ENCODE peak calls at places on chromosomes 16 and 17, in four cellular contexts. One of them, this sample, is unnamed.

GRCh38 chr16:12462690-12463646 is 340.7 kb downstream of the CPPED1 start:
- DNase-seq in prostate gland: no peak
- DNase-seq in upper lobe of left lung: no peak
- DNase-seq in Peyer's patch: no peak
- DNase-seq in this sample: no peak

GRCh38 chr17:48624544-48625501 is 1.3 kb downstream of the HOXB9 start:
- DNase-seq in prostate gland: no peak
- DNase-seq in upper lobe of left lung: peak
- DNase-seq in Peyer's patch: no peak
- DNase-seq in this sample: no peak

GRCh38 chr17:40063915-40064531 is 1.3 kb downstream of the THRA start:
- DNase-seq in upper lobe of left lung: no peak
- DNase-seq in prostate gland: no peak
- DNase-seq in Peyer's patch: no peak
- DNase-seq in this sample: no peak

GRCh38 chr16:29107299-29107698 is 122.4 kb downstream of the LAT start:
- DNase-seq in upper lobe of left lung: peak
- DNase-seq in Peyer's patch: no peak
- DNase-seq in prostate gland: no peak
- DNase-seq in this sample: no peak

GRCh38 chr17:77365584-77366186 is 224.9 kb downstream of the SEC14L1 start:
- DNase-seq in Peyer's patch: no peak
- DNase-seq in upper lobe of left lung: no peak
- DNase-seq in prostate gland: peak
- DNase-seq in this sample: peak

GRCh38 chr16:58485184-58485887 is 14.6 kb upstream of the NDRG4 start:
- DNase-seq in upper lobe of left lung: no peak
- DNase-seq in prostate gland: no peak
- DNase-seq in Peyer's patch: no peak
- DNase-seq in this sample: no peak

GRCh38 chr17:4474093-4474492 is 24.6 kb upstream of the SPNS2 start:
- DNase-seq in upper lobe of left lung: no peak
- DNase-seq in Peyer's patch: no peak
- DNase-seq in prostate gland: no peak
- DNase-seq in this sample: peak

GRCh38 chr17:74245145-74245817 is 28.8 kb upstream of the DNAI2 start:
- DNase-seq in Peyer's patch: no peak
- DNase-seq in prostate gland: no peak
- DNase-seq in upper lobe of left lung: peak
- DNase-seq in this sample: no peak

GRCh38 chr17:17837966-17838962 is 1.5 kb upstream of the SREBF1 start:
- DNase-seq in upper lobe of left lung: no peak
- DNase-seq in Peyer's patch: no peak
- DNase-seq in prostate gland: peak
- DNase-seq in this sample: no peak

GRCh38 chr16:19532601-19533000 is 8.9 kb downstream of the CCP110 start:
- DNase-seq in Peyer's patch: no peak
- DNase-seq in prostate gland: no peak
- DNase-seq in upper lobe of left lung: no peak
- DNase-seq in this sample: no peak

GRCh38 chr16:3530371-3530914 is 29.6 kb downstream of the CLUAP1 start:
- DNase-seq in upper lobe of left lung: no peak
- DNase-seq in Peyer's patch: no peak
- DNase-seq in prostate gland: no peak
- DNase-seq in this sample: no peak

GRCh38 chr16:58509256-58510096 is 5.8 kb upstream of the SETD6 start:
- DNase-seq in prostate gland: peak
- DNase-seq in Peyer's patch: peak
- DNase-seq in upper lobe of left lung: no peak
- DNase-seq in this sample: peak

GRCh38 chr16:84543931-84544776 is 39.7 kb upstream of the MEAK7 start:
- DNase-seq in Peyer's patch: no peak
- DNase-seq in upper lobe of left lung: no peak
- DNase-seq in prostate gland: no peak
- DNase-seq in this sample: no peak

GRCh38 chr16:4697867-4698291 is 4.5 kb downstream of the NUDT16L1 start:
- DNase-seq in Peyer's patch: no peak
- DNase-seq in prostate gland: no peak
- DNase-seq in upper lobe of left lung: no peak
- DNase-seq in this sample: no peak

GRCh38 chr17:43758497-43759174 is at the start of gene SOST:
- DNase-seq in upper lobe of left lung: no peak
- DNase-seq in prostate gland: no peak
- DNase-seq in Peyer's patch: no peak
- DNase-seq in this sample: no peak

GRCh38 chr17:65664296-65664695 is 102.8 kb upstream of the AXIN2 start:
- DNase-seq in prostate gland: no peak
- DNase-seq in Peyer's patch: no peak
- DNase-seq in upper lobe of left lung: no peak
- DNase-seq in this sample: no peak

GRCh38 chr16:29807426-29808218 is 1.3 kb downstream of the MAZ start:
- DNase-seq in upper lobe of left lung: peak
- DNase-seq in Peyer's patch: peak
- DNase-seq in prostate gland: peak
- DNase-seq in this sample: peak

GRCh38 chr17:57484081-57484666 is 227.9 kb downstream of the MSI2 start:
- DNase-seq in upper lobe of left lung: no peak
- DNase-seq in prostate gland: no peak
- DNase-seq in Peyer's patch: no peak
- DNase-seq in this sample: no peak

GRCh38 chr16:9256196-9256595 is 164.8 kb downstream of the HAPSTR1 start:
- DNase-seq in upper lobe of left lung: no peak
- DNase-seq in prostate gland: no peak
- DNase-seq in Peyer's patch: no peak
- DNase-seq in this sample: no peak

GRCh38 chr16:67663151-67663876 is 2.6 kb downstream of the PARD6A start:
- DNase-seq in prostate gland: no peak
- DNase-seq in upper lobe of left lung: peak
- DNase-seq in Peyer's patch: no peak
- DNase-seq in this sample: peak

GRCh38 chr16:50273888-50274770 is 7.8 kb downstream of the ADCY7 start:
- DNase-seq in upper lobe of left lung: no peak
- DNase-seq in Peyer's patch: peak
- DNase-seq in prostate gland: no peak
- DNase-seq in this sample: peak

GRCh38 chr17:21239680-21240374 is 13.4 kb downstream of the NATD1 start:
- DNase-seq in Peyer's patch: no peak
- DNase-seq in prostate gland: no peak
- DNase-seq in upper lobe of left lung: no peak
- DNase-seq in this sample: no peak

GRCh38 chr16:8645831-8646230 is 24.3 kb downstream of the METTL22 start:
- DNase-seq in upper lobe of left lung: peak
- DNase-seq in Peyer's patch: no peak
- DNase-seq in prostate gland: no peak
- DNase-seq in this sample: no peak

GRCh38 chr17:44353656-44354331 is 8.7 kb downstream of the GRN start:
- DNase-seq in prostate gland: no peak
- DNase-seq in upper lobe of left lung: peak
- DNase-seq in Peyer's patch: no peak
- DNase-seq in this sample: peak

GRCh38 chr16:23975293-23975692 is 139.5 kb downstream of the PRKCB start:
- DNase-seq in upper lobe of left lung: no peak
- DNase-seq in Peyer's patch: no peak
- DNase-seq in prostate gland: no peak
- DNase-seq in this sample: no peak

GRCh38 chr16:17347624-17348023 is 123.1 kb downstream of the XYLT1 start:
- DNase-seq in prostate gland: no peak
- DNase-seq in upper lobe of left lung: no peak
- DNase-seq in Peyer's patch: no peak
- DNase-seq in this sample: no peak

GRCh38 chr17:9072626-9073339 is 51.5 kb downstream of the NTN1 start:
- DNase-seq in upper lobe of left lung: no peak
- DNase-seq in prostate gland: peak
- DNase-seq in Peyer's patch: no peak
- DNase-seq in this sample: peak

GRCh38 chr17:64015447-64015846 is 5.0 kb downstream of the ICAM2 start:
- DNase-seq in prostate gland: no peak
- DNase-seq in Peyer's patch: peak
- DNase-seq in upper lobe of left lung: no peak
- DNase-seq in this sample: no peak

GRCh38 chr16:76639685-76640289 is 362.6 kb downstream of the CNTNAP4 start:
- DNase-seq in prostate gland: no peak
- DNase-seq in Peyer's patch: no peak
- DNase-seq in upper lobe of left lung: no peak
- DNase-seq in this sample: no peak

GRCh38 chr16:80682435-80683070 is 121.8 kb downstream of the CDYL2 start:
- DNase-seq in Peyer's patch: no peak
- DNase-seq in upper lobe of left lung: no peak
- DNase-seq in prostate gland: no peak
- DNase-seq in this sample: no peak

GRCh38 chr16:58110590-58111330 is 18.4 kb downstream of the CFAP20 start:
- DNase-seq in Peyer's patch: no peak
- DNase-seq in upper lobe of left lung: no peak
- DNase-seq in prostate gland: no peak
- DNase-seq in this sample: no peak

GRCh38 chr16:4882633-4883285 is 35.5 kb downstream of the UBN1 start:
- DNase-seq in prostate gland: peak
- DNase-seq in upper lobe of left lung: no peak
- DNase-seq in Peyer's patch: no peak
- DNase-seq in this sample: peak

GRCh38 chr16:19114359-19115147 is 789 bp downstream of the ITPRIPL2 start:
- DNase-seq in Peyer's patch: peak
- DNase-seq in upper lobe of left lung: peak
- DNase-seq in prostate gland: peak
- DNase-seq in this sample: peak

GRCh38 chr16:52580488-52580887 is 33.5 kb upstream of the TOX3 start:
- DNase-seq in upper lobe of left lung: no peak
- DNase-seq in Peyer's patch: no peak
- DNase-seq in prostate gland: no peak
- DNase-seq in this sample: no peak

GRCh38 chr17:58412910-58413630 is 4.3 kb downstream of the RNF43 start:
- DNase-seq in upper lobe of left lung: no peak
- DNase-seq in Peyer's patch: no peak
- DNase-seq in prostate gland: no peak
- DNase-seq in this sample: no peak

GRCh38 chr17:69909389-69909788 is 165.6 kb upstream of the KCNJ16 start:
- DNase-seq in prostate gland: no peak
- DNase-seq in upper lobe of left lung: no peak
- DNase-seq in Peyer's patch: no peak
- DNase-seq in this sample: no peak

GRCh38 chr17:76079577-76080206 is 710 bp downstream of the ZACN start:
- DNase-seq in upper lobe of left lung: no peak
- DNase-seq in Peyer's patch: no peak
- DNase-seq in prostate gland: no peak
- DNase-seq in this sample: no peak

GRCh38 chr17:76077582-76078110 is 1.3 kb upstream of the ZACN start:
- DNase-seq in Peyer's patch: no peak
- DNase-seq in upper lobe of left lung: no peak
- DNase-seq in prostate gland: no peak
- DNase-seq in this sample: no peak

GRCh38 chr17:76080207-76080933 is 1.4 kb downstream of the ZACN start:
- DNase-seq in Peyer's patch: no peak
- DNase-seq in prostate gland: no peak
- DNase-seq in upper lobe of left lung: no peak
- DNase-seq in this sample: no peak

GRCh38 chr17:76080934-76081287 is 1.9 kb downstream of the ZACN start:
- DNase-seq in Peyer's patch: no peak
- DNase-seq in prostate gland: no peak
- DNase-seq in upper lobe of left lung: no peak
- DNase-seq in this sample: no peak

GRCh38 chr17:76078859-76079576 is at the start of gene ZACN:
- DNase-seq in upper lobe of left lung: peak
- DNase-seq in Peyer's patch: no peak
- DNase-seq in prostate gland: no peak
- DNase-seq in this sample: no peak
- TF ChIP-seq POLR2A in upper lobe of left lung: peak
- TF ChIP-seq POLR2A in Peyer's patch: no peak
- TF ChIP-seq POLR2A in prostate gland: no peak
- TF ChIP-seq POLR2A in this sample: no peak

DNA sequence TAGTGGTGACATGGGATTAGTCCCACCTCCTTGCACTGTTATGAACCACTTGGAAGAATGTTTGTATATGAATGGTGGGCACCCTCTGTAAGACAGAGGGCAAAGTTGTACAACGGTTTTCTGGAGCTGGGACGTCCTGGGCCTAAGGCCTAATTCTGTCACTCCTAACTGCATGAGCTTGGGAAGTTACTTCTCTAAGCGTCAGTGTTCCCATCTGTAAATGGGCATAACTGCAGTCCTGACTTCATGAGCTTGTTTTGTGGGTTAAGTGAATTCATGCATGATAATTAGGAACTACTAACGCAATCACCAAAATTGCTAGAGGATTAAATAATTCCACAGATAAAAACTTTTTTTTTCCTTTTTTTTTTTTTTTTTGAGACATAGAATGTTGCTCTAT is 1.8 kb downstream of the TBC1D16 start:
- DNase-seq in prostate gland: no peak
- DNase-seq in upper lobe of left lung: no peak
- DNase-seq in Peyer's patch: no peak
- DNase-seq in this sample: no peak
- H3K4me3 ChIP-seq in prostate gland: no peak
- H3K4me3 ChIP-seq in upper lobe of left lung: no peak
- H3K4me3 ChIP-seq in Peyer's patch: no peak
- H3K4me3 ChIP-seq in this sample: no peak

DNA sequence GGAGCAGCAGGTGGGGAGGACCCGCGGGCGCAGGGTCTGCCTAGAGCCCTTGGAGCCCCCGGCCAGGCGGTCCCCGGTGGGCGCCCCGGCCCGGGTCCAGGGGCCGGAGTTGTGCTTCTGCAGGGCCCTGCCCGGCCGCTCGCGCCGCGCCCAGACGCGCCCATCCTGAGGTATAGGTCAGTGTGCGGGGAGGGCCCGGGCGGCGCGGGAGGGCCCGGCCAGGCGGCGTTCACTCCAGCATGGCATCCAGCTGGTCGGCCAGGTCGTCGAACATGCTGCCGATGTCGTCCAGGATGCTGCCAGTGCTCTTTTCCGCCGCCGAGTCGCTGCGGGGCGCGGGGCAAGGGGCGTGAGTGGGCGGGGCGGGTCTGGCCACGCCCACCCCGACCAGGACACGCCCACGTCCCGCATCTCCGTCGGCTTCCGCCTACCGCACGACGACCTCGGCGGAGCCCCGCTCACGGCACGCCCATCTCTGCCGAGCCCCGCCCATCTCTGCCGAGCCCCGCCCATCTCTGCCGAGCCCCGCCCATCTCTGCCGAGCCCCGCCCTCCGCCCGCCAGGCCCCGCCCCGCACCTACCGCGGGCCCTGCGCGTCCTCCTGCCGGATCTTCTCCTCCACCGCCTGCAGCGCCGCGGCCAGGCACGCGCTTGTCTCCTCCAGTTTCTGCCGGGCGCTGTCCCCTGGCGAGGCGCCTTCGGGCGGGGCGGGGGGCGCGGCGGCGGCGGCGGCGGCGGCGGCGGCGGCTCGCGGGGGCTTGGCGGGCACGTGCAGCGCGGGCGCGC is 17.9 kb downstream of the CASKIN1 start:
- DNase-seq in prostate gland: no peak
- DNase-seq in Peyer's patch: no peak
- DNase-seq in upper lobe of left lung: peak
- DNase-seq in this sample: no peak
- TF ChIP-seq POLR2A in prostate gland: no peak
- TF ChIP-seq POLR2A in Peyer's patch: no peak
- TF ChIP-seq POLR2A in upper lobe of left lung: no peak
- TF ChIP-seq POLR2A in this sample: no peak

DNA sequence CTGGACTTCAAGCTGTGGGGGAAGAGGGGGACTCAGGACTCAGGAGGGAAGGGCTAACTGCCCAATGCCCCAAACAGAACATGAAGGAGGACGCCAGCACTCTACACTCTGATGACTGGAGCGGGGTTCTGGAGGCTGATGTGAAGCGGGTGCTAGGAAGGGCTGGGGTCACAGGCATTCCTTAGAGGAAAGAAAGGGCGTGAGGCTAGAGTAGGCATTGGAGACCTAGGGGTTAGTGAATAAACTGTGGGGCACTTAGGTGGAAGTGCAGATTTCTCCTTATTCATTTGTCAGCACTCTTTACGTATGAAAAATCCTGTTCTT is 760 bp upstream of the LMF1 start:
- DNase-seq in Peyer's patch: no peak
- DNase-seq in prostate gland: no peak
- DNase-seq in upper lobe of left lung: no peak
- DNase-seq in this sample: no peak
- H3K4me3 ChIP-seq in Peyer's patch: peak
- H3K4me3 ChIP-seq in prostate gland: no peak
- H3K4me3 ChIP-seq in upper lobe of left lung: no peak
- H3K4me3 ChIP-seq in this sample: no peak